ENCODE peak calls at places on chromosomes 3 and 15, in four cellular contexts. D is T-helper 9 cell; C is activated CD8-positive, alpha-beta T cell treated with anti-CD3 and anti-CD28 coated beads, Interleukin-2, amount 10 ng/mL, durations not matched to agents 7 days and 5 days; O is OCI-M1. T is an unnamed sample.

GRCh38 chr15:67085818-67086649 is 20.6 kb downstream of the SMAD3 start:
- DNase-seq in C (peak), D (no peak), O (peak), T (no peak)

GRCh38 chr3:16802382-16802781 is 82.4 kb upstream of the PLCL2 start:
- DNase-seq in C (no peak), D (no peak), O (no peak), T (no peak)

GRCh38 chr3:57952208-57952631 is 56.0 kb upstream of the FLNB start:
- DNase-seq in D (no peak), O (peak), C (no peak), T (peak)

GRCh38 chr3:108780235-108780634 is 23.0 kb upstream of the RETNLB start:
- DNase-seq in D (peak), C (peak), O (no peak), T (no peak)

GRCh38 chr15:44636976-44637375 is 26.5 kb downstream of the SPG11 start:
- DNase-seq in D (no peak), O (no peak), C (no peak), T (no peak)

GRCh38 chr3:435969-436492 is 239.5 kb downstream of the CHL1 start:
- DNase-seq in D (no peak), C (no peak), O (no peak), T (no peak)

GRCh38 chr15:68385240-68385561 is 46.8 kb downstream of the ITGA11 start:
- DNase-seq in D (no peak), O (no peak), C (no peak), T (peak)

GRCh38 chr15:40323953-40324937 is 753 bp downstream of the INAFM2 start:
- DNase-seq in O (peak), C (peak), D (peak), T (no peak)

GRCh38 chr3:127002195-127003174 is 19.6 kb downstream of the PLXNA1 start:
- DNase-seq in O (no peak), C (no peak), D (no peak), T (peak)

GRCh38 chr15:101652783-101653430 is 726 bp upstream of the TM2D3 start:
- DNase-seq in D (no peak), C (no peak), O (no peak), T (no peak)

GRCh38 chr15:84057714-84058331 is 177.8 kb upstream of the GOLGA6L4 start:
- DNase-seq in O (no peak), C (no peak), D (no peak), T (no peak)